ENCODE peak calls at places on chromosomes 5 and 9, in six cellular contexts. A, T, N, I, V and J are unnamed samples. For H3K4me1, the result is how much of the 10 kb centered on the place peaks cover.

GRCh38 chr5:418681-419121 is 24.3 kb upstream of the EXOC3 start:
- DNase-seq in A (no peak), T (no peak), N (no peak), I (no peak), V (no peak), J (peak)

GRCh38 chr5:101091902-101092301 is 188.8 kb upstream of the ST8SIA4 start:
- DNase-seq in A (no peak), T (no peak), N (no peak), I (no peak), V (no peak), J (no peak)

GRCh38 chr9:129853614-129854013 is 18.4 kb downstream of the USP20 start:
- DNase-seq in A (no peak), T (no peak), N (no peak), I (no peak), V (no peak), J (no peak)

GRCh38 chr5:101942321-101942882 is 353.7 kb downstream of the SLCO4C1 start:
- DNase-seq in A (no peak), T (no peak), N (no peak), I (peak), V (peak), J (no peak)

GRCh38 chr5:76785493-76785892 is 33.3 kb upstream of the F2RL1 start:
- DNase-seq in A (no peak), T (no peak), N (no peak), I (peak), V (no peak), J (no peak)

GRCh38 chr5:151315998-151316597 is 12.5 kb upstream of the SLC36A3 start:
- DNase-seq in A (peak), T (peak), N (peak), I (peak), V (peak), J (peak)

GRCh38 chr5:5979761-5980570 is 398.4 kb downstream of the MED10 start:
- DNase-seq in A (no peak), T (no peak), N (no peak), I (no peak), V (no peak), J (no peak)

GRCh38 chr9:86828631-86829030 is 118.7 kb downstream of the GAS1 start:
- DNase-seq in A (no peak), T (no peak), N (no peak), I (no peak), V (no peak), J (no peak)

GRCh38 chr5:143147918-143148317 is 255.6 kb downstream of the NR3C1 start:
- DNase-seq in A (no peak), T (no peak), N (no peak), I (no peak), V (no peak), J (no peak)

GRCh38 chr9:108928386-108928785 is 5.5 kb downstream of the ELP1 start:
- DNase-seq in A (no peak), T (no peak), N (no peak), I (no peak), V (no peak), J (no peak)

GRCh38 chr5:157361865-157362465 is 96.0 kb downstream of the CYFIP2 start:
- DNase-seq in A (no peak), T (no peak), N (no peak), I (no peak), V (no peak), J (no peak)

GRCh38 chr5:154475613-154476342 is 2.2 kb downstream of the HAND1 start:
- DNase-seq in A (no peak), T (no peak), N (no peak), I (no peak), V (no peak), J (no peak)

GRCh38 chr5:43034591-43034968 is 5.5 kb downstream of the ANXA2R start:
- DNase-seq in A (no peak), T (no peak), N (no peak), I (no peak), V (no peak), J (no peak)

GRCh38 chr5:114010362-114010761 is 351.5 kb upstream of the KCNN2 start:
- DNase-seq in A (no peak), T (no peak), N (no peak), I (no peak), V (no peak), J (no peak)

GRCh38 chr9:107894572-107895261 is 405.1 kb upstream of the KLF4 start:
- DNase-seq in A (no peak), T (no peak), N (no peak), I (no peak), V (no peak), J (no peak)

GRCh38 chr5:57776035-57776434 is 293.4 kb upstream of the ACTBL2 start:
- DNase-seq in A (no peak), T (no peak), N (no peak), I (no peak), V (no peak), J (no peak)

GRCh38 chr9:96141666-96142065 is 160.3 kb downstream of the HSD17B3 start:
- DNase-seq in A (no peak), T (no peak), N (no peak), I (no peak), V (no peak), J (no peak)

GRCh38 chr5:1005362-1005851 is 3.2 kb upstream of the NKD2 start:
- DNase-seq in A (no peak), T (peak), N (peak), I (no peak), V (no peak), J (no peak)

GRCh38 chr5:78419396-78419795 is 59.0 kb downstream of the SCAMP1 start:
- DNase-seq in A (no peak), T (no peak), N (no peak), I (no peak), V (no peak), J (no peak)

GRCh38 chr9:108671794-108672193 is 184.0 kb downstream of the ACTL7B start:
- DNase-seq in A (no peak), T (no peak), N (no peak), I (no peak), V (no peak), J (no peak)

GRCh38 chr5:43432486-43433365 is 20.5 kb upstream of the CCL28 start:
- DNase-seq in A (peak), T (no peak), N (peak), I (peak), V (peak), J (peak)

GRCh38 chr5:94125107-94125506 is 383.7 kb upstream of the POU5F2 start:
- DNase-seq in A (no peak), T (no peak), N (no peak), I (no peak), V (no peak), J (no peak)

GRCh38 chr9:13446261-13446660 is 166.8 kb upstream of the MPDZ start:
- DNase-seq in A (no peak), T (no peak), N (no peak), I (no peak), V (no peak), J (no peak)

GRCh38 chr5:29197636-29198035 is 1995.8 kb upstream of the CDH6 start:
- DNase-seq in A (no peak), T (no peak), N (no peak), I (no peak), V (no peak), J (no peak)

GRCh38 chr9:97984188-97985057 is 1.3 kb downstream of the ANP32B start:
- DNase-seq in A (peak), T (peak), N (peak), I (peak), V (peak), J (peak)

GRCh38 chr9:14062449-14063187 is 251.3 kb downstream of the NFIB start:
- DNase-seq in A (no peak), T (no peak), N (no peak), I (no peak), V (no peak), J (no peak)

GRCh38 chr5:168328804-168329203 is 37.4 kb downstream of the WWC1 start:
- DNase-seq in A (no peak), T (peak), N (no peak), I (no peak), V (peak), J (no peak)

GRCh38 chr5:61264273-61264661 is 67.8 kb upstream of the ZSWIM6 start:
- DNase-seq in A (no peak), T (no peak), N (no peak), I (no peak), V (no peak), J (no peak)

GRCh38 chr5:129001831-129002626 is 36.7 kb downstream of the SLC27A6 start:
- DNase-seq in A (no peak), T (no peak), N (no peak), I (no peak), V (no peak), J (no peak)

GRCh38 chr5:90878549-90879196 is 320.1 kb downstream of the ADGRV1 start:
- DNase-seq in A (no peak), T (no peak), N (peak), I (no peak), V (peak), J (no peak)

GRCh38 chr9:133759146-133759900 is 21.2 kb upstream of the SARDH start:
- DNase-seq in A (no peak), T (peak), N (peak), I (peak), V (no peak), J (peak)

GRCh38 chr5:26833596-26833995 is 204.8 kb downstream of the CDH9 start:
- DNase-seq in A (no peak), T (no peak), N (no peak), I (no peak), V (no peak), J (no peak)

GRCh38 chr5:180284161-180284560 is 7.7 kb downstream of the MAPK9 start:
- DNase-seq in A (no peak), T (no peak), N (no peak), I (no peak), V (no peak), J (no peak)

GRCh38 chr9:130183133-130183762 is 11.0 kb downstream of the NCS1 start:
- DNase-seq in A (peak), T (no peak), N (no peak), I (no peak), V (no peak), J (no peak)

GRCh38 chr5:95993776-95994175 is 32.1 kb upstream of the ELL2 start:
- DNase-seq in A (no peak), T (no peak), N (no peak), I (no peak), V (no peak), J (no peak)

GRCh38 chr9:126664893-126665695 is 51.4 kb downstream of the LMX1B start:
- DNase-seq in A (no peak), T (no peak), N (no peak), I (no peak), V (no peak), J (no peak)

GRCh38 chr5:37088041-37088440 is 161.1 kb downstream of the CPLANE1 start:
- DNase-seq in A (no peak), T (no peak), N (no peak), I (no peak), V (no peak), J (no peak)

GRCh38 chr9:87569008-87569908 is 71.6 kb downstream of the DAPK1 start:
- DNase-seq in A (no peak), T (no peak), N (no peak), I (no peak), V (no peak), J (no peak)

GRCh38 chr9:20512106-20512505 is 110.2 kb downstream of the MLLT3 start:
- DNase-seq in A (no peak), T (no peak), N (no peak), I (no peak), V (no peak), J (no peak)

GRCh38 chr5:83145882-83146331 is 68.6 kb downstream of the XRCC4 start:
- DNase-seq in A (no peak), T (no peak), N (no peak), I (no peak), V (no peak), J (no peak)

GRCh38 chr5:83148370-83148769 is 71.0 kb downstream of the XRCC4 start:
- DNase-seq in A (no peak), T (no peak), N (no peak), I (no peak), V (no peak), J (no peak)

GRCh38 chr5:83149671-83150070 is 72.3 kb downstream of the XRCC4 start:
- DNase-seq in A (no peak), T (no peak), N (no peak), I (no peak), V (no peak), J (no peak)

GRCh38 chr5:83146441-83146840 is 69.1 kb downstream of the XRCC4 start:
- DNase-seq in A (no peak), T (no peak), N (no peak), I (no peak), V (no peak), J (no peak)

DNA sequence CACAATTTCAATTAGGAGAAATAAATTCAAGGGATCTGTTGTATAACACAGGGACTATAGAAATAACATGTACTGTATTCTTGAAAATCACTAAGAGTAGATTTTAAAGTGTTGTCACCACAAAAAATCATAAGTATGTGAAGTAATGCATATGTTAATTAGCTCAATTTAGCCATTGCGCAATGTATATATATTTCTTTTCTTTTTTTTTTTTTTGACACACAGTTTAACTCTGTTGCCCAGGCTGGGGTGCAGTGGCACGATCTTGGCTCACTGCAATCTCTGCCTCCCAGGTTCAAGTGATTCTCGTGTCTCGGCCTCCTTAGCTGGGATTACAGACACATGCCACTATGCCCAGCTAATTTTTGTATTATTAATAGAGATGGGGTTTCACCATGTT is 70.2 kb downstream of the XRCC4 start:
- DNase-seq in A (no peak), T (no peak), N (no peak), I (no peak), V (no peak), J (no peak)
- H3K4me1 ChIP-seq in A (under half), T (under half), N (under half), I (under half), V (under half), J (under half)

DNA sequence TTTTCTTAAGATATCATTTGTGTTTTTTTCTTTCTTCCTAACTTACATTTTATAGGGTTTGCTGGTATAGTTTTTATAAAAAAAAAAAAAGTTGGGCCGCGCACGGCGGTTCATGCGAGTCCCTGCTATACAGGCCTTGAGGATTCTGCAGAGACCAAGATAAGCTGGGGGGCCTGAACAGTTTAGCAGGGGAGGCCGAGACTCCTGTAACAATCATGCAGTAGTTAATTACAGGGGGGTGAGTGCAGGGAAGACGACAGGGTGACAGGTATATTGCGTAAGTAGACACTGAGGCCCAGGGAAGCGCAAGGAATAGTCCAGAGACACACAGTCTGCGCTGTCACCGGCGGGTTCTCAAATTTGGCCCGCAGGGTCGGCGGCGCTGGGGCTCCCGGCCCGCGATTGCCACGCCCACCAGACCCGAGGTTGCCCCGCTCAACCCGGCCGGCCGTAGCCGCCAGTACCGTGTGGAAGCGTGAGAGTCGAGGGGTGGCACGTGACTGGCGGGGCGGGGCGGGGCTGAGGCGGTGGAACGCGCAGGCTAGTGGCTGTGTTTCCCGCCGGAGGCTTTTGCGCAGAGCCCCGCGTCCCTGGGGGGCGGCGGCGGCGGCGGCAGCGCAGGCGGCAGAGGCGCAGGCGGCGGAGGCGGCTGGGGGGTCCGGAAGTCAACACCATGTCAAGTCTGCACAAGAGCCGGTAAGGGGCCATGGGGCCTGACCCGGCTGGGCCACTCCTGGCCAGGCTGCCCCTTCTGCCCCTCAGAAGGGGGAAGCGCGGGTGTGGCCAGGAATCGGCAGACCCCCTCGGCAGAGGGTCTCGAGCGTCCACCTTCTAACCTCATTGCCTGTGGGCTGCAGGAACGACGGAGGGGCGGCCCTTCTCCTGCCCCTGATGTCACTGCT is at the start of gene TBC1D13:
- DNase-seq in A (peak), T (peak), N (peak), I (peak), V (peak), J (peak)
- TF ChIP-seq POLR2A in A (peak), T (peak), N (no peak), I (no peak), V (peak), J (peak)

GRCh38 chr5:84251503-84251902 is 133.2 kb downstream of the EDIL3 start:
- DNase-seq in A (no peak), T (no peak), N (no peak), I (no peak), V (no peak), J (no peak)

GRCh38 chr5:84255318-84255717 is 129.4 kb downstream of the EDIL3 start:
- DNase-seq in A (no peak), T (no peak), N (no peak), I (peak), V (no peak), J (no peak)

GRCh38 chr5:84253946-84254345 is 130.7 kb downstream of the EDIL3 start:
- DNase-seq in A (no peak), T (no peak), N (no peak), I (no peak), V (no peak), J (no peak)

GRCh38 chr5:84248013-84248412 is 136.7 kb downstream of the EDIL3 start:
- DNase-seq in A (no peak), T (no peak), N (no peak), I (no peak), V (no peak), J (no peak)

GRCh38 chr5:84249918-84250635 is 134.6 kb downstream of the EDIL3 start:
- DNase-seq in A (no peak), T (no peak), N (no peak), I (no peak), V (no peak), J (no peak)
- H3K4me1 ChIP-seq in A (under half), T (under half), N (under half), I (under half), V (under half), J (under half)

DNA sequence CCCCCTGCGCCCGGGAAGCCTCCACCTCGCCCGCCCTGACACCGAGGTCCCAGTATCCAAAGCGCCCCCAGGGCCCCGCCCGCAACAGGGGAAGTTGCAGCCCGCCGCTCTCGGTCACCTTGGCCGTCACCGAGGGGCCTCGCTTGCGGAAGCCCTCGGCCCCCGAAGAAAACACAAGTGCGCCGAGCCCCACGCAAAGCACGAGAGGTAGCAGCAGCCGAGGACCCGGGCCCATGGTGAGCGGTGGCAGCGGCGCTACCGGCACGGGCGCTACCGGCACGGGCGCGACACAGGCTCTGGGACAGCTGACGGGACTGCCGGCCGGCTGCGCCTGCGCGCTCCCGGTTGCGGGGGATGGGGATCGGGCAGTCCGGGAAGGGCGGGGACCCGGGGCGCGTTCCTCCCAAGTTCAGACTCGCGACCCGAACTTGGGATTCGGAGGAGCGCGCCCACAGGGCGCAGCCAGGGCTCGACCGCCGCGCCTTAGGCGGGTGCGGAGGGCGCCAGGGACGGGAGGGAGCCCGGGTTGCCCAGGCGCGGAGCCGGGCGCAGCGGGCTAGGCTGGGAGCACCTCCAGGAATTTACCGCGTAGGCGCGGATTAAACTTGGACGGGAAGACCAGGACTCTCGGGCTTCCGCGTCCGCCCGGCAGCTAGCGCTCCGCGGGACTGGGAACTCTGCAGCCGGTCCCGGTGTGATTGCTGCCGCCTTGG is at the start of gene PPIC:
- DNase-seq in A (peak), T (peak), N (peak), I (peak), V (peak), J (peak)
- TF ChIP-seq POLR2A in A (no peak), T (peak), N (no peak), I (peak), V (peak), J (peak)

DNA sequence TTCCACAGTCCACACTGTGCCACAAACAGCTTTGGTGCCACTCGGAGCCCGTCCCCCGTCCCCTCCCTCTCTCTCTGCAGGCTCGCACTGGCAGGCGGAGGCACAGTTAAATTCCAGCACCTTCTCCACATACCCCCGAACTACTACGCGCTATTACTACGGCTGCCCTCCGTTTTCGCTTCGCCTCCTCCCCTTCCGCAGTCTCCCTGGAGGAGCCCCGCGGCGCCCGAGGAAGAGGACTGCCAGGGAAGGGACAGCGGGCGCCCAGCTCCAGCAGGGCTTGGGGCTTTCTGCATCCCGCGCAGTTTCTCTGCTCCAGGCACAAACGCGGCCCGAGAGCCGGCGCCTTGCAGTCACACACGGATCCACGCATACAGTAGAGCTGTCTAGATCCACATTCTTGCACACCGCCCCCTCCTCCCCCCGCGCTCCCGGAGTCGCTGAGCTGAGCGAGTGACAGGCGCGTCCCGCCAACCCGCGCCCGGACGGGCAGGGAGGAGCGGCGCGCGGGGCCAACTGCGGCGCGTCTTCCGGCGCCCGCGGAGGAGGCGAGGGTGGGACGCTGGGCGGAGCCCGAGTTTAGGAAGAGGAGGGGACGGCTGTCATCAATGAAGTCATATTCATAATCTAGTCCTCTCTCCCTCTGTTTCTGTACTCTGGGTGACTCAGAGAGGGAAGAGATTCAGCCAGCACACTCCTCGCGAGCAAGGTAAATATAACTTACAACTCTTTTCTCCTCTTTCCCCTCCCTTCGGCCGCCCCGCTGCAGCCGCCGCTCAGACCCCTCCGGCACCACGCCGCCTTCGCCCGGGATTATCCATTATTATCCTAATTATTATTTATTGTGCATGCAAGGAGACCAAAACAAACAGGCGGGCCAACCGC is at the start of gene SMARCA2:
- DNase-seq in A (peak), T (peak), N (peak), I (peak), V (peak), J (peak)
- H3K4me1 ChIP-seq in A (under half), T (under half), N (under half), I (under half), V (under half), J (under half)

GRCh38 chr5:87139795-87140194 is 127.9 kb upstream of the RASA1 start:
- DNase-seq in A (no peak), T (no peak), N (no peak), I (no peak), V (no peak), J (no peak)
- TF ChIP-seq POLR2A in A (no peak), T (no peak), N (no peak), I (no peak), V (no peak), J (no peak)